ENCODE peak calls at places on chromosomes 1 and 21, in six cellular contexts. H, F, D, E, B and V are unnamed samples.

GRCh38 chr1:171769171-171769570 is 12.3 kb upstream of the METTL13 start:
- DNase-seq in B (no peak), H (no peak), E (no peak), D (no peak), F (no peak), V (no peak)

GRCh38 chr1:150562384-150563339 is 13.5 kb downstream of the ADAMTSL4 start:
- DNase-seq in F (peak; percentile 100), B (no peak), H (peak; percentile 13), E (peak; percentile 44), D (no peak), V (peak; percentile 74)

GRCh38 chr1:31062867-31063380 is 2.6 kb downstream of the PUM1 start:
- DNase-seq in E (no peak), H (no peak), D (peak; percentile 34), B (no peak), F (no peak), V (no peak)

GRCh38 chr1:24415910-24416665 is 486 bp downstream of the NIPAL3 start:
- DNase-seq in D (peak; percentile 60), F (peak; percentile 25), H (no peak), B (peak; percentile 14), E (no peak), V (no peak)

GRCh38 chr1:96520542-96520941 is 201.0 kb upstream of the PTBP2 start:
- DNase-seq in F (no peak), H (no peak), B (no peak), D (peak; percentile 38), E (peak; percentile 38), V (no peak)

GRCh38 chr1:59604191-59604590 is 210.6 kb upstream of the HOOK1 start:
- DNase-seq in B (no peak), F (no peak), H (no peak), E (no peak), D (no peak), V (no peak)

GRCh38 chr1:9119745-9120144 is 9.2 kb downstream of the GPR157 start:
- DNase-seq in H (no peak), E (no peak), B (no peak), D (no peak), F (no peak), V (no peak)

GRCh38 chr1:218407630-218408029 is 62.5 kb downstream of the TGFB2 start:
- DNase-seq in H (no peak), E (no peak), B (no peak), D (no peak), F (no peak), V (no peak)

GRCh38 chr1:240503558-240503957 is 108.4 kb downstream of the GREM2 start:
- DNase-seq in B (no peak), H (no peak), D (no peak), E (no peak), F (peak; percentile 94), V (no peak)

GRCh38 chr1:57422271-57423134 is 1.4 kb downstream of the DAB1 start:
- DNase-seq in B (no peak), E (no peak), F (no peak), D (peak; percentile 40), H (no peak), V (no peak)

GRCh38 chr21:36104306-36105300 is 30.3 kb upstream of the CBR3 start:
- DNase-seq in E (peak; percentile 43), H (peak; percentile 33), F (no peak), D (peak; percentile 21), B (peak; percentile 50), V (no peak)

GRCh38 chr1:214337536-214337935 is 56.6 kb downstream of the SMYD2 start:
- DNase-seq in E (no peak), D (peak; percentile 75), B (no peak), H (no peak), F (no peak), V (no peak)

GRCh38 chr1:94876362-94876761 is 50.5 kb downstream of the CNN3 start:
- DNase-seq in F (no peak), E (no peak), H (no peak), D (peak; percentile 65), B (no peak), V (no peak)

GRCh38 chr21:42684109-42684916 is 30.9 kb downstream of the PDE9A start:
- DNase-seq in B (no peak), D (peak; percentile 38), H (no peak), E (no peak), F (no peak), V (no peak)

GRCh38 chr1:115127539-115127938 is 38.2 kb upstream of the TSPAN2 start:
- DNase-seq in F (no peak), E (no peak), B (no peak), H (no peak), D (no peak), V (no peak)

GRCh38 chr1:63329621-63330330 is 7.4 kb downstream of the FOXD3 start:
- DNase-seq in E (no peak), H (no peak), F (no peak), B (no peak), D (no peak), V (no peak)

GRCh38 chr1:28955930-28956552 is 41.7 kb downstream of the EPB41 start:
- DNase-seq in H (no peak), B (no peak), E (no peak), F (peak; percentile 20), D (peak; percentile 38), V (no peak)

GRCh38 chr1:172244865-172245264 is 175.6 kb upstream of the C1orf105 start:
- DNase-seq in F (no peak), H (no peak), E (no peak), D (no peak), B (no peak), V (no peak)

GRCh38 chr1:233112184-233113008 is 162.0 kb downstream of the NTPCR start:
- DNase-seq in D (peak; percentile 47), E (no peak), B (no peak), H (no peak), F (no peak), V (no peak)

GRCh38 chr1:171742577-171742922 is 685 bp upstream of the VAMP4 start:
- DNase-seq in B (peak; percentile 31), H (peak; percentile 19), F (peak; percentile 15), E (peak; percentile 62), D (peak; percentile 81), V (peak; percentile 81)

GRCh38 chr1:197235355-197235754 is 32.7 kb upstream of the CRB1 start:
- DNase-seq in F (no peak), H (no peak), E (no peak), D (no peak), B (no peak), V (no peak)

DNA sequence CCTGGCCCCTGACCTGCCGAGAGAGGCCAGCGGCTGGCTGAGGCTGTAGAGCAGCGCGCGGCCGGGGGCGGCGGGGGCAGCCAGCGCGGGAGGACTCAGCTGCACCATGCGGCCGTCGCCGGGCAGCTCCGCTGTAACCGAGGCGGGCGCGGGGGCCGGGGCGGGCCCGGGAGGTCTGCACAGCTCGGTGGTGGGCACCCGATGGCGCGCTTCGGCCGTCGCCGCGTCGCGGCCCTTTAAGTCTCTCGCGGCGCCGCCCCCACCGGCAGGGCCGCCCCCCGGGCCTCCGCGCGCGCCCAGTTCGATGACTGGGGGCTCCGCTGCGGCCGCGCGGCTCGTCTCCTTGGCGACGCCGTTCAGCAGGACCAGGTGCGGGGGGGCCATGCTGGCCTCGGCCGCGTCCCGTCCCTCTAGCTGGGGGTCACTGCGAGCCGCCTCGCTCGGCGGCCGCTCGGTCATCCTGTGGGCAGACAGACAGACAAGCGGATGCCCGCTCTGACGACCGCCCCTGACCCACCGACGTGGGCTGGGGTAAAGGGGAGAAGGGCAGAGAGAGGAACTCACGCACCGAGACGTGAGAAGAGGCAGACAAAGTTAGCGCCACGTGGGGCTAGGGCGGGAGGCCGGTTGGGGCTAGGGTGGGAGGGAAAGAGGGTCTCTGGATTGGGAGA is 6.5 kb downstream of the TAL1 start:
- DNase-seq in B (no peak), H (no peak), E (no peak), F (no peak), D (peak; percentile 34), V (no peak)
- H3K4me3 ChIP-seq in B (peak overlapping the region; percentile 36), H (peak overlapping the region; percentile 24), E (peak overlapping the region; percentile 43), F (no peak overlapping the region), D (no peak overlapping the region), V (peak overlapping the region; percentile 5)

GRCh38 chr1:111733996-111734369 is 5.2 kb downstream of the INKA2 start:
- DNase-seq in H (no peak), D (no peak), B (no peak), E (no peak), F (no peak), V (no peak)
- H3K27ac ChIP-seq in H (peak overlapping the region; percentile 93), D (peak overlapping the region; percentile 20), B (peak overlapping the region; percentile 92), E (peak overlapping the region; percentile 60), F (no peak overlapping the region), V (no peak overlapping the region)

GRCh38 chr1:35546614-35547013 is 10.6 kb downstream of the KIAA0319L start:
- DNase-seq in F (no peak), D (no peak), B (no peak), E (no peak), H (no peak), V (no peak)
- H3K36me3 ChIP-seq in F (no peaks in the 10 kb centered on the region), D (peaks cover 17% of the 10 kb centered on the region), B (no peaks in the 10 kb centered on the region), E (peaks cover 29% of the 10 kb centered on the region), H (peaks cover 22% of the 10 kb centered on the region), V (no peaks in the 10 kb centered on the region)

DNA sequence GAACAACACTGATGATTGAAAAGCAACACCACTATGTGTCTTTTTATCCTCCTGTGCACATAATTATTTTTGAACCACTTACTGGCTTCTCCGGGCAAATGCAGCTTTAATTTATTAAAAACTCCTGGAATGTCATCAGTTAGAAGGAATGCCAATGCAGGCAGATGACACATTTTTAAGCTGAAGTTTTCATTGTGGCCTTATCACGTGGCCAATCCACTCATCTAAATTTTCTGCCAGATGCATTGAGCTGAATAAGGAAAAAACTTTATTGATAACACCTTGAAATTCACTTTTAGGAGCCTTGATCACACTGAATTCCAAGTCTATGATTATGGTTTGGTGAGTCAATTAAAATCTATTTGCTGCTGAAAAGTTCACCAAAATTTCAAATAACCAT is 590.7 kb downstream of the NUF2 start:
- DNase-seq in F (no peak), E (no peak), B (no peak), H (no peak), D (peak; percentile 74), V (no peak)
- H3K4me3 ChIP-seq in F (no peak overlapping the region), E (no peak overlapping the region), B (no peak overlapping the region), H (no peak overlapping the region), D (no peak overlapping the region), V (no peak overlapping the region)